ENCODE peak calls at places on chromosomes 3 and 15, in ten cellular contexts. U is HT1080; Y is activated CD4-positive, alpha-beta T cell treated with anti-CD3 and anti-CD28 coated beads, Interleukin-2, amount 50 U/mL, for 1 hour; P is H1; K is stimulated activated naive B cell treated with anti-CD40 and anti-IgM and Interleukin-4, amounts not matched to agents 10 μg/mL and 1 μg/mL and 100 μg/mL, for 72 hours; V is NCI-H460; F is mucosa of gallbladder; W is upper lobe of left lung; E is CD8-positive, alpha-beta T cell; S is RPMI7951. G is an unnamed sample.

GRCh38 chr15:82159922-82160321 is 102.6 kb downstream of the EFL1 start:
- DNase-seq in U (peak; percentile 98), Y (no peak), P (no peak), K (no peak), V (no peak), F (no peak), W (no peak), E (no peak), S (peak; percentile 99), G (peak; percentile 87)

GRCh38 chr15:75446146-75446545 is 5.3 kb downstream of the SIN3A start:
- DNase-seq in U (no peak), Y (no peak), P (no peak), K (no peak), V (no peak), F (no peak), W (no peak), E (no peak), S (no peak), G (no peak)

GRCh38 chr3:25665646-25666136 is 984 bp upstream of the TOP2B start:
- DNase-seq in U (no peak), Y (no peak), P (no peak), K (no peak), V (no peak), F (no peak), W (no peak), E (no peak), S (no peak), G (no peak)

GRCh38 chr3:188348445-188349244 is 194.7 kb downstream of the LPP start:
- DNase-seq in U (peak; percentile 89), Y (no peak), P (no peak), K (no peak), V (no peak), F (peak; percentile 88), W (peak; percentile 40), E (no peak), S (peak; percentile 88), G (peak; percentile 89)

GRCh38 chr3:151318946-151319345 is 2.3 kb upstream of the GPR87 start:
- DNase-seq in U (no peak), Y (no peak), P (no peak), K (no peak), V (no peak), F (no peak), W (no peak), E (no peak), S (no peak), G (no peak)

GRCh38 chr3:23761440-23761896 is 44.3 kb upstream of the UBE2E1 start:
- DNase-seq in U (peak; percentile 32), Y (no peak), P (no peak), K (no peak), V (peak; percentile 42), F (no peak), W (no peak), E (no peak), S (peak; percentile 58), G (no peak)

GRCh38 chr3:1292571-1292970 is 199.7 kb downstream of the CNTN6 start:
- DNase-seq in U (no peak), Y (no peak), P (no peak), K (no peak), V (no peak), F (no peak), W (no peak), E (no peak), S (no peak), G (no peak)

GRCh38 chr15:73989001-73989798 is 2.9 kb downstream of the STOML1 start:
- DNase-seq in U (peak; percentile 85), Y (no peak), P (no peak), K (no peak), V (no peak), F (no peak), W (no peak), E (no peak), S (peak; percentile 92), G (no peak)

GRCh38 chr3:60652829-60653228 is 598.4 kb downstream of the FHIT start:
- DNase-seq in U (no peak), Y (no peak), P (no peak), K (no peak), V (no peak), F (no peak), W (no peak), E (no peak), S (no peak), G (no peak)

GRCh38 chr3:110178965-110179364 is 841.6 kb upstream of the DPPA4 start:
- DNase-seq in U (no peak), Y (no peak), P (no peak), K (no peak), V (no peak), F (no peak), W (no peak), E (no peak), S (no peak), G (no peak)

GRCh38 chr3:179739816-179740594 is 87.2 kb downstream of the USP13 start:
- DNase-seq in U (no peak), Y (no peak), P (no peak), K (no peak), V (no peak), F (no peak), W (no peak), E (no peak), S (no peak), G (no peak)

G was measured in AG09309.